ENCODE peak calls at places on chromosomes 5 and 9, in four cellular contexts. M, H, P and J are unnamed samples.

GRCh38 chr5:175520321-175520720 is 42.0 kb downstream of the SFXN1 start:
- DNase-seq in M (no peak), H (no peak), P (no peak), J (no peak)

GRCh38 chr5:16885635-16886365 is 50.3 kb downstream of the MYO10 start:
- DNase-seq in M (no peak), H (no peak), P (no peak), J (no peak)

GRCh38 chr5:68011259-68011760 is 204.2 kb upstream of the PIK3R1 start:
- DNase-seq in M (no peak), H (no peak), P (no peak), J (no peak)

GRCh38 chr9:94999832-95000231 is 273.3 kb downstream of the AOPEP start:
- DNase-seq in M (no peak), H (no peak), P (no peak), J (no peak)

GRCh38 chr9:74721696-74722660 is 165.7 kb downstream of the TRPM6 start:
- DNase-seq in M (no peak), H (no peak), P (no peak), J (peak; percentile 6)

GRCh38 chr9:122110100-122110833 is 17.2 kb upstream of the TTLL11 start:
- DNase-seq in M (no peak), H (no peak), P (no peak), J (no peak)

GRCh38 chr5:54883374-54884194 is 101.8 kb downstream of the ESM1 start:
- DNase-seq in M (no peak), H (peak; percentile 80), P (peak; percentile 63), J (peak; percentile 83)

GRCh38 chr9:127121628-127122175 is 733 bp downstream of the ANGPTL2 start:
- DNase-seq in M (no peak), H (no peak), P (no peak), J (peak; percentile 60)

GRCh38 chr5:177122566-177122965 is 11.0 kb upstream of the NSD1 start:
- DNase-seq in M (no peak), H (no peak), P (no peak), J (no peak)

GRCh38 chr5:172732201-172732865 is 38.7 kb downstream of the DUSP1 start:
- DNase-seq in M (no peak), H (no peak), P (no peak), J (no peak)

GRCh38 chr5:64210866-64211265 is 45.2 kb downstream of the RNF180 start:
- DNase-seq in M (no peak), H (no peak), P (peak; percentile 23), J (peak; percentile 68)

GRCh38 chr5:123700624-123701023 is 188.6 kb downstream of the CSNK1G3 start:
- DNase-seq in M (no peak), H (no peak), P (peak; percentile 55), J (peak; percentile 10)

GRCh38 chr9:5587024-5587423 is 41.9 kb upstream of the RIC1 start:
- DNase-seq in M (no peak), H (no peak), P (no peak), J (no peak)

GRCh38 chr9:5596173-5596572 is 32.7 kb upstream of the RIC1 start:
- DNase-seq in M (no peak), H (no peak), P (peak; percentile 75), J (no peak)

GRCh38 chr9:5593904-5594303 is 35.0 kb upstream of the RIC1 start:
- DNase-seq in M (no peak), H (no peak), P (no peak), J (no peak)

GRCh38 chr9:5592904-5593303 is 36.0 kb upstream of the RIC1 start:
- DNase-seq in M (no peak), H (no peak), P (no peak), J (no peak)

GRCh38 chr9:5592231-5592630 is 36.7 kb upstream of the RIC1 start:
- DNase-seq in M (no peak), H (no peak), P (no peak), J (no peak)
- H3K27ac ChIP-seq in M (no peak overlapping the region), H (no peak overlapping the region), P (no peak overlapping the region), J (no peak overlapping the region)

GRCh38 chr5:622946-623522 is 10.9 kb downstream of the CEP72 start:
- DNase-seq in M (no peak), H (no peak), P (no peak), J (no peak)

GRCh38 chr5:624951-625230 is 12.8 kb downstream of the CEP72 start:
- DNase-seq in M (no peak), H (no peak), P (peak; percentile 7), J (no peak)

GRCh38 chr5:624118-624950 is 12.2 kb downstream of the CEP72 start:
- DNase-seq in M (no peak), H (no peak), P (no peak), J (no peak)

GRCh38 chr5:622359-622758 is 10.2 kb downstream of the CEP72 start:
- DNase-seq in M (no peak), H (no peak), P (no peak), J (no peak)

DNA sequence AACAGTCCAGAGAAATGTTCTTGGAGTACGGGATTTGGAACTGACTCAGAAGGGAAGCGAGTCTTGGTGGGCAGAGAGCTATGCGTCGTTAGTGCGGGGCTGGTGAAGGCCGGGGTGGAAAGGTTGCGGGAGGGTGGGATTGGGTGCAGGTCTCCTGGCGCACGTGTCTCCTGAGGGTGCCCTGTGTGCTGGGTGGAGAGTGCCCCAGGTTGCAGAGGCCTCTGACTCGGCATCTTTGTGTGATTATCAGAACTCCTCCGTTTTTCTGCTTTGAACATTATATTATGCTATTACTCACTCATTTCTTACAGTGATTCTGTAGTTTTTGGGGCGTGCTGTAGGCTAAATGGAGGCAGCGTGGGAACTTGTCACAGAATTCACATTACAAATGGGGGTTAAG is 11.4 kb downstream of the CEP72 start:
- DNase-seq in M (no peak), H (no peak), P (no peak), J (no peak)
- H3K36me3 ChIP-seq in M (peaks cover 12% of the 10 kb centered on the region), H (no peaks in the 10 kb centered on the region), P (peaks cover 44% of the 10 kb centered on the region), J (peaks cover 3% of the 10 kb centered on the region)

GRCh38 chr5:109942646-109943045 is 252.9 kb downstream of the MAN2A1 start:
- DNase-seq in M (no peak), H (no peak), P (no peak), J (no peak)
- H3K27ac ChIP-seq in M (no peak overlapping the region), H (no peak overlapping the region), P (no peak overlapping the region), J (no peak overlapping the region)

DNA sequence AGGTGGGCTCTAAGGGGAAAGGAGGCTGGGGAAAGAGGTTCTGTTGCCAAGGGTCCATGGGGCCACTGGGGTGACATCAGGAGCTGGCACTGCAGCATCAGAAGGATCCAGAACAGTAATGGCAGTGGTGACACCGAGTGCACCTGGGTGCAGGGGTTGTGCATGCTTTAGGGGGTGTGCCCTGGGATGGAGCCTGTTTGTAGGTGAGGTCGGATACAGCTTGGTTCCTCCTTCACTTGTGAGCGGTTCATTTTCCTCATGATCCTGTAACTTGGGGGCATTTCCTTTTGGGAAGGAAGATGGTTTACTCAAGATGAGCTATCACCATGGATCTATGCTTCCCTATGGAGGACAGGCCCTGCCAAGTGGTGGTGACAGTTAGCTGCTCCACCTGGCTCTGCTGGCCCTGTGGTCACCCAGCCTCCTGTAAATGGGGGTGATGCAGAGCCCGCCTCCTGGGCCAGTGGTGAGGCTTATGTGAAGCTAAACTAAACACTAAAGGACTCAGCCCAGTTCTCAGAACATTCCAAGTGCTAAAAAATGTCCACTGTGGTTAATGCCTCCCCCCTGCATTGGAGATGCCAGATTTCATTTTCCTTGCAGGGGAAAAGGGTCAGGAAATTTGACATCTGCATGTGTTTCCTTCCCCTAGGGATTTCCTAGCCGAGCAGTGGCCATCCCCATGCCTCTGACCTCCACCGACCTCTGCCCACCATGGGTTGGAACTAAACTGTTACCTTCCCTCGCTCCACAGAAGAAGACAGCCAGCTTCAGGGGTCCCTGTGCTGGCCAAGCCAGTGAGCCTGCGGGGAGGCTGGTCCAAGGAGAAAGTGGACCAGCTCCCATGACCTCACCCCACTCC is 13.3 kb downstream of the CD74 start:
- DNase-seq in M (no peak), H (no peak), P (no peak), J (no peak)
- H3K36me3 ChIP-seq in M (peaks cover 61% of the 10 kb centered on the region), H (no peaks in the 10 kb centered on the region), P (peaks cover 46% of the 10 kb centered on the region), J (peaks cover 27% of the 10 kb centered on the region)

DNA sequence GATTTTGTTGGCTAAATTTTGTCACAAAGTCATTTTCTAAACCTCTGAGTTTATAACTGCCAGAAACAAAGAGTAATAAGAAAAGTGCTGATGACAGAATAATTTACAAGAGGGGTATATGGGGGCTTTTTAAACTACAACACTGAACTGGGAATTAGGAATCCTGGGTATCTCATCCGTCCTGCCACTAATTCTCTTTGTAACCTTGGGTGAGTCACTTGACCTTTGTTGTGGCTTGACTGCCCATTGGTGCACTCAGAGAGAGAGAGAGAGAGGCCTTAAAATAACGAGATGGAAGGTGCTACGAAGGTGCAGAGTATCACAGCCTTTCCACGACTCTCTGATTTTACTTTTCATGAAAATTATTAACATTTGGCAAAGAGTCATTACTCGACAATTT is 130.3 kb upstream of the CNTLN start:
- DNase-seq in M (no peak), H (no peak), P (no peak), J (peak; percentile 60)
- H3K27ac ChIP-seq in M (no peak overlapping the region), H (peak overlapping the region; percentile 60), P (no peak overlapping the region), J (peak overlapping the region; percentile 49)

GRCh38 chr9:90839183-90839582 is 37.6 kb downstream of the SYK start:
- DNase-seq in M (no peak), H (no peak), P (no peak), J (no peak)
- H3K36me3 ChIP-seq in M (no peaks in the 10 kb centered on the region), H (no peaks in the 10 kb centered on the region), P (no peaks in the 10 kb centered on the region), J (no peaks in the 10 kb centered on the region)

DNA sequence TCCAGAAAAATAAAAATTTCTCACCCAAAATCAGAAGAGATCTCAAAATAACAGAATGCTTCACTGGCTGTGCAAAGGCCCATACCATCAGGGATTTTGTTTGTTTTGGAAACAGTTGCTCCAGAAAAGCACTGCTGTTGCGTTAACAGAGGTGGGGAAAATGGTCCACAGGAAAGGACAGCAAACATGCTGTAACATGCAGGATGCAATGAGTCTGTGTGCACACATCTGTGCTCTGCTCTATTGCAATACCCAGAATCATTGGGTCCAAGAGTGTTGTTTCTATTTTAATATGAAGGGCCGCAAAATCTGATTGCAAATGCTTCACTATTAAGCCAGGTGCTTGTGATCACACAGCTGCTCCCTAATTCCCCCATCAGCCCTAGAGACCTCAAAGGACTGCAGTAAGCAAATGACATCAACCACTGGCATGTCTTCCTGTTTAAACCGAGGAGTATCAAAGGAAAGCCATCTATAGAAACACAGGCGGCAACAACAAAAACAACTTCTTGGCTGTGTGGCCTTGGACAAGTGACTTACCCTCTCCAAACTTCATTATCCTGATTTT is 141.0 kb downstream of the DCP2 start:
- DNase-seq in M (no peak), H (no peak), P (no peak), J (no peak)
- H3K27ac ChIP-seq in M (no peak overlapping the region), H (no peak overlapping the region), P (no peak overlapping the region), J (no peak overlapping the region)

GRCh38 chr5:82445729-82446349 is 167.7 kb upstream of the RPS23 start:
- DNase-seq in M (no peak), H (no peak), P (no peak), J (no peak)

GRCh38 chr5:82440041-82440440 is 161.9 kb upstream of the RPS23 start:
- DNase-seq in M (no peak), H (no peak), P (no peak), J (no peak)
- H3K36me3 ChIP-seq in M (no peaks in the 10 kb centered on the region), H (no peaks in the 10 kb centered on the region), P (no peaks in the 10 kb centered on the region), J (no peaks in the 10 kb centered on the region)

GRCh38 chr5:150043657-150044333 is 42.6 kb downstream of the CSF1R start:
- DNase-seq in M (no peak), H (no peak), P (peak; percentile 50), J (no peak)
- H3K27ac ChIP-seq in M (no peak overlapping the region), H (no peak overlapping the region), P (peak overlapping the region; percentile 70), J (no peak overlapping the region)